ENCODE peak calls at places on chromosomes 1 and 21, in five cellular contexts. S is AG04450; F is HCT116; T is CD8-positive, alpha-beta T cell; M is neural progenitor cell. E is an unnamed sample. For H3K9me3, the result is how much of the 10 kb centered on the place peaks cover.

GRCh38 chr1:21552715-21553114 is 43.5 kb downstream of the ALPL start:
- DNase-seq in S (peak), F (no peak), T (no peak), M (no peak), E (no peak)

GRCh38 chr1:212470059-212470458 is 37.3 kb downstream of the NENF start:
- DNase-seq in S (peak), F (peak), T (no peak), M (no peak), E (no peak)

GRCh38 chr21:28299946-28300345 is 692.7 kb downstream of the LTN1 start:
- DNase-seq in S (no peak), F (no peak), T (no peak), M (no peak), E (no peak)

GRCh38 chr1:29569971-29570634 is 333.8 kb downstream of the PTPRU start:
- DNase-seq in S (peak), F (peak), T (no peak), M (no peak), E (no peak)

GRCh38 chr1:216902669-216903388 is 179.6 kb upstream of the ESRRG start:
- DNase-seq in S (no peak), F (no peak), T (no peak), M (no peak), E (no peak)

GRCh38 chr21:15895142-15896106 is 165.6 kb downstream of the USP25 start:
- DNase-seq in S (no peak), F (no peak), T (no peak), M (no peak), E (no peak)

GRCh38 chr1:109928591-109929111 is 18.0 kb downstream of the CSF1 start:
- DNase-seq in S (no peak), F (no peak), T (no peak), M (no peak), E (no peak)

GRCh38 chr1:156664949-156665411 is 12.2 kb downstream of the NES start:
- DNase-seq in S (no peak), F (no peak), T (no peak), M (peak), E (no peak)

GRCh38 chr1:101748077-101748476 is 248.6 kb downstream of the OLFM3 start:
- DNase-seq in S (no peak), F (no peak), T (no peak), M (no peak), E (no peak)

GRCh38 chr1:94180650-94181049 is 56.7 kb downstream of the ARHGAP29 start:
- DNase-seq in S (no peak), F (no peak), T (no peak), M (no peak), E (no peak)

GRCh38 chr1:67371681-67372080 is 58.5 kb downstream of the SERBP1 start:
- DNase-seq in S (no peak), F (no peak), T (no peak), M (no peak), E (no peak)

GRCh38 chr1:95002657-95003432 is 69.9 kb downstream of the ALG14 start:
- DNase-seq in S (no peak), F (no peak), T (no peak), M (no peak), E (no peak)

GRCh38 chr1:25006770-25007169 is 76.7 kb upstream of the RUNX3 start:
- DNase-seq in S (no peak), F (no peak), T (no peak), M (no peak), E (no peak)

GRCh38 chr1:58290685-58291372 is 255.7 kb downstream of the OMA1 start:
- DNase-seq in S (no peak), F (no peak), T (no peak), M (peak), E (peak)

DNA sequence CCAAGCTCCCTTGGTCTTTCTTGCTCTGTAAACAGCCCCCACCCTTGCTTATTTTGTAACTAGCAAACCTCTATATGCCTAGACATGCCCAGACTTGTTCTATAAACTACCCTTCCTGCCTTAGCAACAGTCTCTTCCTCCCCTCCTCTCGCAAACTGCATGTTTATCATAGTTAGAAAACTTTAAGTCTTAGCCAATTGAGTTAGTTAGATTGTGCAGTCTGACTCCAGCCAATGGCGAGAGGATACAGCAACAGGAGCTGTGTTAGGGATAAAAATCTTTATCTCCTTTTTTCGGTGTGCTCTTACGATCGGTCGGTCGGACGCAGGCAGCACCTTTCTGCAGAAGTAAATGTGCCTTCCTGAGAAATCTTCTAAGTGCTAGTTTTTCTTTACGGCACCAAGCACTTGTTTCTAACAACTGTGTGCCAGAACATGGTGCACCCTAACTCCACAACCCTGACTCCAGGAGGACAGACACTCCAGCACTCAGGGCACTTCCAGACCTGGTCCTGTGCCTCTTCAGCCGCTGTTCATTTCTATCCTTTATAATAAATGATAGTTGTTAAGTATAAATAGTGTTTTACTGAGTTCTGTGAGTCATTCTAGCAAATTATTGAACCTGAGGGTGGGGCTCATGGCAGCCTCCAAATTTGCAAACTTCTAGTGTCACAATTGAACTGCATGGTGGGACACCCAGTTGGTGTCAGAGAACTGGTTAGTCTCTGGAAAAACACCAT is 25.7 kb upstream of the GNG4 start:
- DNase-seq in S (peak), F (no peak), T (no peak), M (no peak), E (no peak)
- H3K9me3 ChIP-seq in S (under half), F (under half), T (under half), M (under half), E (half or more)

GRCh38 chr1:152806576-152806975 is at the start of gene LCE1C:
- DNase-seq in S (no peak), F (no peak), T (no peak), M (no peak), E (no peak)

GRCh38 chr1:152796421-152796820 is at the start of gene LCE1D:
- DNase-seq in S (no peak), F (no peak), T (no peak), M (no peak), E (no peak)

DNA sequence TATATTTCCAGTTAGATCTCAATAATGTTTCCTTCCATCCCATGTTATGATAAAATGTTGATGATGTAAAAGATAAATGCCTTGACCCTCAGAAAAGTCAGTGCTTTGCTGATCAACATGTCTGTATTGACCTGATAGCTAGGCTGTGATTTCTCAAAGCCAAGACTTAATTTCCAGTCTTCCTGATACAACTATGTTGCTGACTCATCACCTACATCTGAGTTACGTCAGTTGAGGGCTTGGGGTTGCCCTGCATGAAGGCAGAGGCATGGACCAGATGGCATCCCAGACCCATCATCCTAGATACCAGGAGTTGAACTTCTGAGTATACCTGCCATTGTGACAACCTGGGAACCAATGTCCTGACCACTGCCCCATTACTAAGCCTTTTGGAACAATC is 4.8 kb downstream of the LCE1D start:
- DNase-seq in S (no peak), F (no peak), T (no peak), M (no peak), E (no peak)
- H3K9me3 ChIP-seq in S (under half), F (under half), T (under half), M (under half), E (under half)

DNA sequence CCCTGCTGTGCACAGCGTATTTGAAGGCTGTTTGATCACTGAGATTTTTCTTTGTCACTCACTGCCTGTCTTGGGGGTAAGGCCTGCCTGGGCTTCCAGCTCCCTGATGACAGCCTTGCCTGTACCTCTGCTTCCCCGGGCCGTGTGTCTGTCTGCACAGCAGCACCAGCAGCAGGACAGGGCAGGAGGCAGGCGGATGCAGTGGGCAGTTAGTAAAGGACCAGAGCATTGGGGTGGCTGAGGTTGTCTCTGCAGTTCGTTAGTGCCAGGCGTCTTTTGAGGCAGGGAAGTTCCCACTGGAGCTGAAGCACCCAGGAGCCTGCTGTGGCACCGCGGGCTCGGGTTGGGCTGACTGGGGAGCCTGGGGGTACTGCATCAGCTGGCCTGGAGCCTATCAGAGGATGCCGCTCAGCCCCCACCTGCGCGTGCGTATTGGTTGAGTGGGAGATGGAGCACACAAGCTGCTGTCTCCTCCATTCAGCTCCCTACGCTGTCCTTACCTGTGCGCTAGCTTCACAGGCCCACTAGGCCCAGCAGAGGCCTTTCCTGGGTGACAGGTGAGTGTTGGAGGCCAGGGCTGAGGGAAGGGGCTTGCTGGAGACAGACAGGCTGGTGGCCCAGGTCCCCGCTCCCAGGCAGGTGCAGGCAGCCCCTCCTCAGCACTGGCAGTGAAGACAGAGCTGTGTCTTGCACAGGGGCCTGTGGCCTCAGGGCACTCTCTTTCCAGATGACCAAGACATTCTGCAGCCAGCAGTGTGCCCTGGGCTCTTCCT is 28.2 kb downstream of the SNAP47 start:
- DNase-seq in S (no peak), F (no peak), T (no peak), M (no peak), E (no peak)
- H3K9me3 ChIP-seq in S (under half), F (under half), T (under half), M (under half), E (under half)

DNA sequence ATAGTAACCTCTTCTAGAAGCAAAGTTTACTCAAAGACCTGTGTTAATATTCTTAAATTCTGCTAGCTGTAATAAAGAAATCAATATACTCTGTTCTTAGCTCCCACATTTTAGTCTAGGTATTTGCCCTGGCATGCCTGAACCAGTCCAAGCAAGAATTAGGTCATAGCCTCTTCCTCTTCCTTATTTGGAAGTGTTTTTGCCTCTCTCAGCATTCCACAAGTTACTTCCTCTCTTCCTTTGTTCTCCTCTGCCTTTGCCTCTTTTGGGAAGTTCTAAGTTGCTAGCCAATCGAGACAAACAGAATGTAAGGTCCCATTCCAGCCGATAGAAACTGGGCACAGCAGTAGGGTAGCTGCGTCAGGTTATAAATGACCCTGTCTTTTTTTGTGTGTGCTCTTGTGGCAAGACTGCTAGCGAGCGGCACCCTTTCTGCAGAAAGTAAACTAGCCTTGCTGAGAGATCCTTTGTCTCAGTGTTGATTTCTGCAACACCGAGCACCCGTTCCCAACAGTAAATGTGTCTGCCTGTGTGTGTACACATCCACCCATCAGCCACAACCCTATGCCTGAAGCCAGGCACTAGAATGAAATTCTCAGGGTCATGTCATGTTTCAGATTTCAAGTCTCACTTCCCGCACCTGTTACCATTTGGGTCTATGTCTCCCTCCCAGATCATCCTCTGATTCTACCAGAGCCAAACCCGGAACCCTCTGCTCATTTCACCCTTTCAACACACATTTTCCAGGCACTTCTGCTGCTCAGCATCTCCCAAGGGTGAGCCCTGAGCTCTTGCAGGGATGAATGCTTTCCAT is 37.5 kb downstream of the LRRC3 start:
- DNase-seq in S (no peak), F (no peak), T (no peak), M (no peak), E (no peak)
- H3K9me3 ChIP-seq in S (under half), F (under half), T (under half), M (under half), E (half or more)

GRCh38 chr1:38376577-38376976 is 330.0 kb upstream of the POU3F1 start:
- DNase-seq in S (no peak), F (no peak), T (no peak), M (no peak), E (no peak)

GRCh38 chr1:38371505-38371844 is 324.9 kb upstream of the POU3F1 start:
- DNase-seq in S (no peak), F (no peak), T (no peak), M (no peak), E (no peak)

GRCh38 chr1:38370716-38371504 is 324.3 kb upstream of the POU3F1 start:
- DNase-seq in S (no peak), F (no peak), T (no peak), M (no peak), E (no peak)

DNA sequence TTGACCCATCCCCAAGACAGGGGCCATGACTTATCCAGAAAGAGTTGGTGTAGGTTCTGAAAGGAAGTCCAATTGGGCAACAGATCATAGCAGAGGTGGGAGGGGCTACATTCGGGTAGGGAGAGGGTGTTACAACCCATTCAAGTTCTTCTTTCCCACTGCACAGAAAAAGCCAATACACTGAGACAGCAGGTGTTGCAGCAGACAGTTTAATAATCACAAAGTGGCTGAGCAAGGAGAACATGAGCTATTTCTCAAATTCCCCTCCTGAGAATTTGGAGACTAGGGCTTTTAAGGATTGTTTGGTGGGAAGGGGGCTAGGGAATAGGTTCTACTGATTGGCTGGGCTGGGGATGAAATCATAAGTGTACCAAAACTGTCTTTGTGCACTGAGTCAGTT is 328.4 kb upstream of the POU3F1 start:
- DNase-seq in S (no peak), F (no peak), T (no peak), M (no peak), E (no peak)
- H3K9me3 ChIP-seq in S (under half), F (under half), T (under half), M (under half), E (under half)

E was measured in NT2/D1.